ENCODE peak calls at places on chromosomes 3 and 15, in eight cellular contexts. I is effector memory CD4-positive, alpha-beta T cell; A is HAP-1; M is right lobe of liver; C is endothelial cell of umbilical vein; O is heart left ventricle; Q is uterus; N is transverse colon. Y is an unnamed sample. For H3K36me3, the result is how much of the 10 kb centered on the place peaks cover.

GRCh38 chr3:54132685-54133084 is 10.3 kb downstream of the CACNA2D3 start:
- DNase-seq in I (no peak), A (no peak), M (no peak), C (no peak), O (no peak), Q (no peak), N (no peak), Y (no peak)

GRCh38 chr15:63830113-63830512 is 3.6 kb downstream of the HERC1 start:
- DNase-seq in I (no peak), A (no peak), M (no peak), C (no peak), O (no peak), Q (no peak), N (no peak), Y (no peak)

GRCh38 chr15:25790003-25790660 is 73.0 kb downstream of the ATP10A start:
- DNase-seq in I (no peak), A (no peak), M (no peak), C (no peak), O (peak), Q (peak), N (peak), Y (no peak)

GRCh38 chr3:192821161-192821560 is 93.8 kb upstream of the FGF12 start:
- DNase-seq in I (no peak), A (no peak), M (no peak), C (no peak), O (no peak), Q (no peak), N (no peak), Y (no peak)

GRCh38 chr15:101060576-101061551 is 141.7 kb downstream of the LRRK1 start:
- DNase-seq in I (no peak), A (no peak), M (no peak), C (no peak), O (peak), Q (no peak), N (peak), Y (no peak)

GRCh38 chr3:197088370-197088769 is 58.8 kb upstream of the MELTF start:
- DNase-seq in I (no peak), A (no peak), M (no peak), C (peak), O (no peak), Q (no peak), N (no peak), Y (no peak)

GRCh38 chr3:72630614-72631344 is 217.5 kb downstream of the SHQ1 start:
- DNase-seq in I (no peak), A (no peak), M (no peak), C (no peak), O (no peak), Q (no peak), N (no peak), Y (no peak)

GRCh38 chr3:97961276-97961623 is 11.0 kb downstream of the RIOX2 start:
- DNase-seq in I (no peak), A (no peak), M (no peak), C (no peak), O (no peak), Q (no peak), N (no peak), Y (no peak)

GRCh38 chr3:128922804-128923459 is 43.5 kb downstream of the ACAD9 start:
- DNase-seq in I (peak), A (no peak), M (no peak), C (no peak), O (no peak), Q (no peak), N (no peak), Y (no peak)

GRCh38 chr3:178352300-178353021 is 183.8 kb upstream of the KCNMB2 start:
- DNase-seq in I (no peak), A (no peak), M (no peak), C (peak), O (no peak), Q (no peak), N (no peak), Y (no peak)

GRCh38 chr15:82835391-82835917 is 26.0 kb downstream of the WHAMM start:
- DNase-seq in I (no peak), A (no peak), M (no peak), C (no peak), O (no peak), Q (no peak), N (no peak), Y (no peak)

GRCh38 chr3:13785853-13786455 is 93.9 kb downstream of the WNT7A start:
- DNase-seq in I (no peak), A (no peak), M (no peak), C (no peak), O (no peak), Q (no peak), N (no peak), Y (no peak)

GRCh38 chr3:102037791-102038190 is 188.5 kb downstream of the NFKBIZ start:
- DNase-seq in I (no peak), A (no peak), M (no peak), C (no peak), O (no peak), Q (no peak), N (no peak), Y (no peak)

GRCh38 chr3:63914312-63914711 is 2.1 kb upstream of the SCAANT1 start:
- DNase-seq in I (no peak), A (no peak), M (no peak), C (peak), O (no peak), Q (peak), N (peak), Y (no peak)

GRCh38 chr3:39127296-39127906 is 19.9 kb downstream of the TTC21A start:
- DNase-seq in I (no peak), A (no peak), M (no peak), C (no peak), O (no peak), Q (no peak), N (no peak), Y (no peak)

GRCh38 chr3:58023536-58023935 is 15.3 kb downstream of the FLNB start:
- DNase-seq in I (no peak), A (no peak), M (no peak), C (no peak), O (no peak), Q (no peak), N (no peak), Y (no peak)

GRCh38 chr3:106032479-106032878 is 163.7 kb upstream of the CBLB start:
- DNase-seq in I (no peak), A (no peak), M (no peak), C (no peak), O (no peak), Q (no peak), N (no peak), Y (no peak)

GRCh38 chr15:89665449-89666146 is 10.3 kb upstream of the KIF7 start:
- DNase-seq in I (no peak), A (no peak), M (peak), C (peak), O (peak), Q (peak), N (peak), Y (peak)

GRCh38 chr3:95609411-95609810 is 1205.0 kb upstream of the EPHA6 start:
- DNase-seq in I (no peak), A (no peak), M (no peak), C (no peak), O (no peak), Q (no peak), N (no peak), Y (no peak)

GRCh38 chr3:104273046-104273649 is 1093.6 kb upstream of the ALCAM start:
- DNase-seq in I (no peak), A (peak), M (no peak), C (peak), O (no peak), Q (no peak), N (no peak), Y (no peak)

GRCh38 chr3:187291512-187292132 is at the start of gene MASP1:
- DNase-seq in I (no peak), A (no peak), M (peak), C (no peak), O (peak), Q (peak), N (no peak), Y (no peak)

GRCh38 chr3:99049164-99049563 is 147.7 kb upstream of the DCBLD2 start:
- DNase-seq in I (no peak), A (no peak), M (no peak), C (no peak), O (no peak), Q (no peak), N (no peak), Y (no peak)

GRCh38 chr3:7146529-7146928 is 285.6 kb downstream of the GRM7 start:
- DNase-seq in I (no peak), A (no peak), M (no peak), C (no peak), O (no peak), Q (no peak), N (no peak), Y (no peak)

GRCh38 chr15:31609243-31609642 is 282.6 kb downstream of the KLF13 start:
- DNase-seq in I (no peak), A (no peak), M (no peak), C (no peak), O (no peak), Q (no peak), N (no peak), Y (no peak)

DNA sequence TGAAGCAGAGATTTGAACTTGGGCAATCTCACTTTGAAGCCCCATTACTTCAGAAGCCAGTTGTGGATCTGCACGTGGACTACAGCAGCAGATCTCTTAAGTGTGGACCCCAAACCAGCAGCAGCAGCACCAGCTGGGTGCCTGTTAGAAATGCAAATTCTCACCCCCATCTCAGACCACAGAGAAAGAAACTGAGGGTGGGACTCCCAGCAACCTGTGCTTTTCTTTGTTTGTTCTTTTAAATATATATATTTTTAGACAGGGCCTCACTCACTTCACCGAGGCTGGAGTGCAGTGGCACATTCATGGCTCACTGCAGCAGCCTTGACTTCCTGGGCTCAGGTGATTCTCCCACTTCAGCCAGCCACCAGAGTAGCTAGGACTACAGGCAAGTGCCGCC is 53.2 kb downstream of the SLTM start:
- DNase-seq in I (no peak), A (no peak), M (no peak), C (no peak), O (no peak), Q (no peak), N (no peak), Y (no peak)
- H3K36me3 ChIP-seq in I (half or more), A (half or more), M (half or more), C (under half), O (half or more), Q (under half), N (under half), Y (under half)

GRCh38 chr3:83482402-83482801 is 1476.4 kb upstream of the CADM2 start:
- DNase-seq in I (no peak), A (no peak), M (no peak), C (no peak), O (no peak), Q (no peak), N (no peak), Y (no peak)
- H3K36me3 ChIP-seq in I (under half), A (under half), M (under half), C (under half), O (under half), Q (under half), N (under half), Y (under half)

GRCh38 chr15:38475361-38475760 is 21.4 kb downstream of the FAM98B start:
- DNase-seq in I (no peak), A (no peak), M (no peak), C (no peak), O (no peak), Q (no peak), N (no peak), Y (no peak)
- H3K36me3 ChIP-seq in I (under half), A (under half), M (under half), C (under half), O (half or more), Q (under half), N (under half), Y (under half)

DNA sequence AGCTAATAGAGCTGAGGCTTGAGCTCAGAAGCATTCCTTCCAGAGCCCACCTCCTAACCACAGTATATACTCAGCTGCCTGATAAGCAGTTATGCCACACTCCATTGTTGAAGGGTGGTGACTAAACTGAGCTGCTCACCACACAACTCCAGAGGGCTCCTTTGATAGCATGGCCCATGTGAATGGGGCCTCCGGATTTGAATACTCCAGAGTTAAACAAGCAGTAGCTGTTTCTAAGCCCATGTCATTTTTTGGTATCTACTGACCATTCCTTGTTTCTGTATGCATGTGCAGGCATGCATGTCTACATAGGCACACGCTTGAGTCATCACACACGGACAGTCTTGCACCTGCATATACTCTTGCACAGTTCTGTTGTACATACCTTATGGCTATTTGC is 28.9 kb downstream of the IGSF10 start:
- DNase-seq in I (no peak), A (no peak), M (no peak), C (no peak), O (no peak), Q (no peak), N (no peak), Y (no peak)
- H3K36me3 ChIP-seq in I (under half), A (under half), M (under half), C (under half), O (under half), Q (under half), N (under half), Y (under half)

GRCh38 chr3:143016321-143016972 is 15.1 kb downstream of the U2SURP start:
- DNase-seq in I (no peak), A (no peak), M (no peak), C (peak), O (no peak), Q (no peak), N (no peak), Y (no peak)
- H3K36me3 ChIP-seq in I (under half), A (half or more), M (half or more), C (under half), O (half or more), Q (under half), N (under half), Y (under half)